ENCODE peak calls at places on chromosome 3, in seven cellular contexts. Q is naive thymus-derived CD8-positive, alpha-beta T cell; A is T-helper 1 cell; L is GM12892; W is activated naive CD4-positive, alpha-beta T cell treated with anti-CD3 and anti-CD28 coated beads, Interleukin-2, amount 50 U/mL, for 72 hours; E is sigmoid colon; J is stimulated activated naive CD4-positive, alpha-beta T cell. X is an unnamed sample.

GRCh38 chr3:44476181-44476599 is 1.3 kb downstream of the ZNF445 start:
- DNase-seq in Q (no peak), A (no peak), J (no peak), W (no peak), E (no peak), L (no peak), X (no peak)

GRCh38 chr3:178646205-178646604 is 110.0 kb downstream of the KCNMB2 start:
- DNase-seq in J (no peak), W (no peak), L (no peak), E (no peak), A (no peak), Q (no peak), X (no peak)

GRCh38 chr3:152400912-152401311 is 132.2 kb downstream of the MBNL1 start:
- DNase-seq in W (no peak), A (no peak), L (no peak), E (no peak), J (no peak), Q (no peak), X (no peak)

GRCh38 chr3:4224331-4224730 is 78.8 kb upstream of the SETMAR start:
- DNase-seq in Q (no peak), J (no peak), E (no peak), L (no peak), W (no peak), A (no peak), X (no peak)

GRCh38 chr3:119731545-119732343 is 28.9 kb downstream of the CFAP91 start:
- DNase-seq in W (no peak), E (no peak), L (no peak), Q (no peak), A (no peak), J (no peak), X (no peak)

GRCh38 chr3:54600441-54601204 is 327.2 kb downstream of the LRTM1 start:
- DNase-seq in W (no peak), A (no peak), J (no peak), E (no peak), Q (no peak), L (no peak), X (no peak)

GRCh38 chr3:30458376-30458775 is 148.0 kb upstream of the TGFBR2 start:
- DNase-seq in A (no peak), L (no peak), Q (no peak), W (no peak), J (no peak), E (no peak), X (no peak)

GRCh38 chr3:160756907-160757623 is 1.0 kb downstream of the PPM1L start:
- DNase-seq in W (no peak), Q (no peak), E (peak), J (no peak), A (no peak), L (no peak), X (no peak)

GRCh38 chr3:162170581-162170980 is 674.0 kb downstream of the OTOL1 start:
- DNase-seq in A (no peak), L (no peak), W (no peak), E (no peak), Q (no peak), J (no peak), X (no peak)

GRCh38 chr3:184354121-184354728 is 7.2 kb downstream of the CLCN2 start:
- DNase-seq in A (peak), Q (peak), E (no peak), J (peak), L (peak), W (no peak), X (no peak)

GRCh38 chr3:11407644-11408043 is 135.4 kb downstream of the ATG7 start:
- DNase-seq in L (no peak), E (no peak), Q (no peak), A (no peak), W (no peak), J (no peak), X (no peak)

GRCh38 chr3:147540921-147541320 is 131.8 kb downstream of the ZIC1 start:
- DNase-seq in Q (no peak), A (no peak), W (no peak), L (no peak), J (no peak), E (no peak), X (no peak)